ENCODE peak calls at places on chromosomes 12 and 14, in six cellular contexts. One of them, this sample, is unnamed.

GRCh38 chr12:29582677-29583076 is 85.2 kb upstream of the OVCH1 start:
- DNase-seq in A549: no peak
- DNase-seq in H1: no peak
- DNase-seq in tibial nerve: no peak
- DNase-seq in ovary: no peak
- DNase-seq in transverse colon: no peak
- DNase-seq in this sample: peak

GRCh38 chr12:85725991-85726390 is 110.2 kb downstream of the RASSF9 start:
- DNase-seq in A549: no peak
- DNase-seq in H1: no peak
- DNase-seq in tibial nerve: no peak
- DNase-seq in ovary: no peak
- DNase-seq in transverse colon: no peak
- DNase-seq in this sample: no peak

GRCh38 chr12:89731064-89731463 is 22.4 kb upstream of the ATP2B1 start:
- DNase-seq in A549: no peak
- DNase-seq in H1: no peak
- DNase-seq in tibial nerve: no peak
- DNase-seq in ovary: no peak
- DNase-seq in transverse colon: no peak
- DNase-seq in this sample: no peak

GRCh38 chr14:105180598-105181528 is at the start of gene NUDT14:
- DNase-seq in A549: peak
- DNase-seq in H1: peak
- DNase-seq in tibial nerve: peak
- DNase-seq in ovary: peak
- DNase-seq in transverse colon: peak
- DNase-seq in this sample: peak

GRCh38 chr12:107917912-107918800 is 143.7 kb downstream of the ASCL4 start:
- DNase-seq in A549: peak
- DNase-seq in H1: no peak
- DNase-seq in tibial nerve: no peak
- DNase-seq in ovary: no peak
- DNase-seq in transverse colon: no peak
- DNase-seq in this sample: no peak

GRCh38 chr12:95114766-95115450 is 41.5 kb upstream of the NR2C1 start:
- DNase-seq in A549: no peak
- DNase-seq in H1: no peak
- DNase-seq in tibial nerve: no peak
- DNase-seq in ovary: no peak
- DNase-seq in transverse colon: no peak
- DNase-seq in this sample: no peak

GRCh38 chr12:69057742-69058141 is 124.8 kb upstream of the CPM start:
- DNase-seq in A549: no peak
- DNase-seq in H1: no peak
- DNase-seq in tibial nerve: no peak
- DNase-seq in ovary: no peak
- DNase-seq in transverse colon: no peak
- DNase-seq in this sample: no peak

GRCh38 chr12:132302466-132303358 is 26.7 kb downstream of the GALNT9 start:
- DNase-seq in A549: no peak
- DNase-seq in H1: no peak
- DNase-seq in tibial nerve: no peak
- DNase-seq in ovary: no peak
- DNase-seq in transverse colon: no peak
- DNase-seq in this sample: no peak

GRCh38 chr14:71363961-71364360 is 456.7 kb downstream of the PCNX1 start:
- DNase-seq in A549: no peak
- DNase-seq in H1: no peak
- DNase-seq in tibial nerve: peak
- DNase-seq in ovary: no peak
- DNase-seq in transverse colon: no peak
- DNase-seq in this sample: no peak

GRCh38 chr12:14836336-14837210 is 6.8 kb downstream of the ART4 start:
- DNase-seq in A549: peak
- DNase-seq in H1: no peak
- DNase-seq in tibial nerve: no peak
- DNase-seq in ovary: no peak
- DNase-seq in transverse colon: no peak
- DNase-seq in this sample: no peak

GRCh38 chr14:64968651-64969050 is 3.5 kb downstream of the RAB15 start:
- DNase-seq in A549: no peak
- DNase-seq in H1: no peak
- DNase-seq in tibial nerve: no peak
- DNase-seq in ovary: no peak
- DNase-seq in transverse colon: no peak
- DNase-seq in this sample: no peak

GRCh38 chr14:20680843-20681347 is 3.5 kb upstream of the RNASE4 start:
- DNase-seq in A549: no peak
- DNase-seq in H1: no peak
- DNase-seq in tibial nerve: no peak
- DNase-seq in ovary: no peak
- DNase-seq in transverse colon: peak
- DNase-seq in this sample: peak

GRCh38 chr14:47246367-47246766 is 429.0 kb downstream of the MDGA2 start:
- DNase-seq in A549: no peak
- DNase-seq in H1: no peak
- DNase-seq in tibial nerve: no peak
- DNase-seq in ovary: no peak
- DNase-seq in transverse colon: no peak
- DNase-seq in this sample: no peak

GRCh38 chr12:116406529-116406928 is 129.0 kb upstream of the MED13L start:
- DNase-seq in A549: peak
- DNase-seq in H1: peak
- DNase-seq in tibial nerve: peak
- DNase-seq in ovary: peak
- DNase-seq in transverse colon: peak
- DNase-seq in this sample: peak

GRCh38 chr14:63551338-63551737 is 8.2 kb upstream of the PPP2R5E start:
- DNase-seq in A549: no peak
- DNase-seq in H1: no peak
- DNase-seq in tibial nerve: no peak
- DNase-seq in ovary: no peak
- DNase-seq in transverse colon: no peak
- DNase-seq in this sample: no peak

DNA sequence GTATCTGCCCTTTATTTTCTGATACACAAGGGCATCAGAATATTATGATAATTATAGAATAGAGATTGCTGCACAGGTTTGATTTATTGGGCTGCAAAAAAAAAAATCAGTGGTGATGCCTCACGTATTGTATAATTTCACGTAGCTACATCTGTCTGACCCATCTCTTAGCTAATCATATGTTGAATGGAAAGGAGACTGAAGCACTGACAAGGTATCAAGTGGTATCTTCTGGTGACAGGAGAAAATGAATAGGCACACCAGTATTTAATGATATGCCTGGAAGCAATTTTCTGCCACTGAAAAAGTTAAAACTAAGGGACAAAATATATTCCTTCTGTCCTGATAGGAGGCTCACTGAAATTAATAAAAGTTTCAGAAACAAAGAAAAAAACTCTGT is 837.2 kb upstream of the FBXO33 start:
- DNase-seq in A549: no peak
- DNase-seq in H1: no peak
- DNase-seq in tibial nerve: no peak
- DNase-seq in ovary: no peak
- DNase-seq in transverse colon: no peak
- DNase-seq in this sample: no peak
- TF ChIP-seq EP300 in A549: no peak
- TF ChIP-seq EP300 in H1: no peak
- TF ChIP-seq EP300 in tibial nerve: no peak
- TF ChIP-seq EP300 in ovary: no peak
- TF ChIP-seq EP300 in transverse colon: no peak
- TF ChIP-seq EP300 in this sample: no peak

GRCh38 chr12:55931317-55931779 is 386 bp downstream of the DGKA start:
- DNase-seq in A549: peak
- DNase-seq in H1: peak
- DNase-seq in tibial nerve: no peak
- DNase-seq in ovary: peak
- DNase-seq in transverse colon: peak
- DNase-seq in this sample: no peak

GRCh38 chr12:55932546-55932919 is 1.6 kb downstream of the DGKA start:
- DNase-seq in A549: no peak
- DNase-seq in H1: no peak
- DNase-seq in tibial nerve: peak
- DNase-seq in ovary: no peak
- DNase-seq in transverse colon: peak
- DNase-seq in this sample: no peak

GRCh38 chr12:55931780-55932545 is 1.0 kb downstream of the DGKA start:
- DNase-seq in A549: peak
- DNase-seq in H1: peak
- DNase-seq in tibial nerve: peak
- DNase-seq in ovary: peak
- DNase-seq in transverse colon: peak
- DNase-seq in this sample: peak

GRCh38 chr12:55929306-55929791 is 1.6 kb upstream of the DGKA start:
- DNase-seq in A549: no peak
- DNase-seq in H1: no peak
- DNase-seq in tibial nerve: no peak
- DNase-seq in ovary: no peak
- DNase-seq in transverse colon: peak
- DNase-seq in this sample: peak

DNA sequence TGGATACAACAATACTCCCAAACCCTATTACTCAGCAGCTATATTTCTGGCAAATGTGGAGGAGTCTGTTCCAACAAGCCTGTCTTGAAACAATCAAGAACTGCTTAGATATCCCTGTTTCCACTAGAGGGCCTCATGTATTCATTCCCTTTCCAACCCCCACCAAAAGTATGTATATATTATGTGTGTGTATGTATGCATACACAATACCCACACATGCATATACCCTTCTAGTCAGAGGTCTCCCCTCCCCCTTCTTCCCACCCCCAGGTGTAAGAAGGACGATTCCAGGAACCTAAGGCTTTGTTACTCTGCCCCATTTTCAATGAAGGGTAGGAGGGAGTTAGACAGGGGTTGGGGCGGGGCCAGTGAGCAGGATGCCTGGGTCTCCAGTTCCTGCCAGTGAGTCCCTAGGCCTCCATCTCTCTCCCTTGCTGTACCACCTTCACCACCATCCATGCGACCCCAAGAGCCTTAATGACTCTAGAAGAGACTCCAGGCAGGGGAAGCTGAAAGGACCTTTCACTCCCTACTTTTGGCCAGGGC is at the start of gene DGKA:
- DNase-seq in A549: peak
- DNase-seq in H1: peak
- DNase-seq in tibial nerve: no peak
- DNase-seq in ovary: peak
- DNase-seq in transverse colon: peak
- DNase-seq in this sample: peak
- TF ChIP-seq EP300 in A549: no peak
- TF ChIP-seq EP300 in H1: no peak
- TF ChIP-seq EP300 in tibial nerve: no peak
- TF ChIP-seq EP300 in ovary: no peak
- TF ChIP-seq EP300 in transverse colon: no peak
- TF ChIP-seq EP300 in this sample: no peak

DNA sequence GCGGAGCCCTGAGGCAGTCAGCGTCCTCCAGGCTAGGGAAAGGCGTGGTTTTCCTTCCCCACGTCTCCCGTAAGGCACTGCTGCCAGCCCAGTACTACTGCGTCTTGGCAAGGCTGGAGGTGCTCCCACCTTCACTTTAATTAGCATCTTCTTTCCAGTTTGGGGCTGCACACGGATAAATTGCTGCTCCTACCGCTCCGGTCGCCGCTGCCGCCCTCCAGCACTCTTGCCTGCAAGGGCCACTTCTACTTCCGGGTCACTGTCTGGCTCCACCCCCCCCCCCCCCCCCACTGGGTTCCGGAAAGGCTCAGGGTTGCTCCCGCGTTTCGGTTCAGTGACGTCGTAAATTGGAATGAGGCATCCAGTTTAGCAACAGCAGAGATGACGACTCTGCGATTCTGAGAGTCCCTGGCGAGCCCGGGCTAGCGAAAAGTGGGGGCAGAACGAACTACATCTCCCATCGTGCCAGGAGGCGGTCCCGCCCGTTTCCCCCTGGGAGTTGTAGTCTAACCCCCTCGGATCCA is at the start of gene NEDD8:
- DNase-seq in A549: peak
- DNase-seq in H1: peak
- DNase-seq in tibial nerve: peak
- DNase-seq in ovary: peak
- DNase-seq in transverse colon: peak
- DNase-seq in this sample: peak
- TF ChIP-seq EP300 in A549: no peak
- TF ChIP-seq EP300 in H1: no peak
- TF ChIP-seq EP300 in tibial nerve: peak
- TF ChIP-seq EP300 in ovary: peak
- TF ChIP-seq EP300 in transverse colon: no peak
- TF ChIP-seq EP300 in this sample: no peak

GRCh38 chr12:48995061-48995879 is 3.9 kb downstream of the DDN start:
- DNase-seq in A549: peak
- DNase-seq in H1: peak
- DNase-seq in tibial nerve: peak
- DNase-seq in ovary: peak
- DNase-seq in transverse colon: peak
- DNase-seq in this sample: peak
- TF ChIP-seq EP300 in A549: no peak
- TF ChIP-seq EP300 in H1: peak
- TF ChIP-seq EP300 in tibial nerve: no peak
- TF ChIP-seq EP300 in ovary: no peak
- TF ChIP-seq EP300 in transverse colon: no peak
- TF ChIP-seq EP300 in this sample: no peak

GRCh38 chr12:2633176-2633824 is 161.5 kb upstream of the FKBP4 start:
- DNase-seq in A549: no peak
- DNase-seq in H1: no peak
- DNase-seq in tibial nerve: no peak
- DNase-seq in ovary: no peak
- DNase-seq in transverse colon: no peak
- DNase-seq in this sample: no peak

GRCh38 chr12:2633825-2634200 is 161.0 kb upstream of the FKBP4 start:
- DNase-seq in A549: no peak
- DNase-seq in H1: no peak
- DNase-seq in tibial nerve: no peak
- DNase-seq in ovary: no peak
- DNase-seq in transverse colon: peak
- DNase-seq in this sample: no peak

GRCh38 chr12:2629051-2629450 is 165.7 kb upstream of the FKBP4 start:
- DNase-seq in A549: no peak
- DNase-seq in H1: no peak
- DNase-seq in tibial nerve: no peak
- DNase-seq in ovary: no peak
- DNase-seq in transverse colon: no peak
- DNase-seq in this sample: no peak

GRCh38 chr12:2634481-2634880 is 160.3 kb upstream of the FKBP4 start:
- DNase-seq in A549: no peak
- DNase-seq in H1: no peak
- DNase-seq in tibial nerve: no peak
- DNase-seq in ovary: no peak
- DNase-seq in transverse colon: no peak
- DNase-seq in this sample: no peak

GRCh38 chr12:2631613-2632350 is 163.0 kb upstream of the FKBP4 start:
- DNase-seq in A549: no peak
- DNase-seq in H1: no peak
- DNase-seq in tibial nerve: no peak
- DNase-seq in ovary: no peak
- DNase-seq in transverse colon: no peak
- DNase-seq in this sample: no peak
- TF ChIP-seq EP300 in A549: no peak
- TF ChIP-seq EP300 in H1: no peak
- TF ChIP-seq EP300 in tibial nerve: no peak
- TF ChIP-seq EP300 in ovary: no peak
- TF ChIP-seq EP300 in transverse colon: no peak
- TF ChIP-seq EP300 in this sample: no peak